ENCODE peak calls at places on chromosomes 1 and 21, in six cellular contexts. L is neural progenitor cell, Z is GM23248, A is HCT116, G is endothelial cell of umbilical vein, Y is PC-9. U is an unnamed sample.

GRCh38 chr1:111833334-111833733 is 77.6 kb downstream of the DDX20 start:
- DNase-seq in A (no peak), Y (no peak), L (peak), G (no peak), Z (peak), U (peak)

GRCh38 chr1:113153116-113153803 is 80.3 kb downstream of the LRIG2 start:
- DNase-seq in Y (no peak), L (no peak), A (no peak), G (no peak), Z (peak), U (no peak)

GRCh38 chr1:24704411-24705259 is 40.6 kb upstream of the CLIC4 start:
- DNase-seq in L (peak), G (peak), A (no peak), Y (no peak), Z (peak), U (no peak)

GRCh38 chr1:30034627-30035521 is 688.5 kb downstream of the MATN1 start:
- DNase-seq in Y (no peak), G (no peak), Z (peak), A (no peak), L (no peak), U (no peak)

GRCh38 chr1:10211805-10212405 is 1.5 kb downstream of the KIF1B start:
- DNase-seq in L (no peak), Z (no peak), A (no peak), G (no peak), Y (no peak), U (no peak)

GRCh38 chr1:208043690-208044089 is 132.8 kb upstream of the CD34 start:
- DNase-seq in Z (no peak), G (no peak), A (no peak), L (no peak), Y (no peak), U (no peak)

GRCh38 chr21:31713973-31714740 is 17.8 kb downstream of the SCAF4 start:
- DNase-seq in L (no peak), Y (no peak), Z (peak), A (no peak), G (no peak), U (no peak)

GRCh38 chr1:153032677-153033308 is 1.8 kb downstream of the SPRR1B start:
- DNase-seq in A (peak), Y (peak), L (peak), Z (peak), G (peak), U (no peak)

GRCh38 chr1:15575549-15576150 is 9.2 kb downstream of the AGMAT start:
- DNase-seq in L (no peak), G (no peak), Z (no peak), A (no peak), Y (no peak), U (no peak)

DNA sequence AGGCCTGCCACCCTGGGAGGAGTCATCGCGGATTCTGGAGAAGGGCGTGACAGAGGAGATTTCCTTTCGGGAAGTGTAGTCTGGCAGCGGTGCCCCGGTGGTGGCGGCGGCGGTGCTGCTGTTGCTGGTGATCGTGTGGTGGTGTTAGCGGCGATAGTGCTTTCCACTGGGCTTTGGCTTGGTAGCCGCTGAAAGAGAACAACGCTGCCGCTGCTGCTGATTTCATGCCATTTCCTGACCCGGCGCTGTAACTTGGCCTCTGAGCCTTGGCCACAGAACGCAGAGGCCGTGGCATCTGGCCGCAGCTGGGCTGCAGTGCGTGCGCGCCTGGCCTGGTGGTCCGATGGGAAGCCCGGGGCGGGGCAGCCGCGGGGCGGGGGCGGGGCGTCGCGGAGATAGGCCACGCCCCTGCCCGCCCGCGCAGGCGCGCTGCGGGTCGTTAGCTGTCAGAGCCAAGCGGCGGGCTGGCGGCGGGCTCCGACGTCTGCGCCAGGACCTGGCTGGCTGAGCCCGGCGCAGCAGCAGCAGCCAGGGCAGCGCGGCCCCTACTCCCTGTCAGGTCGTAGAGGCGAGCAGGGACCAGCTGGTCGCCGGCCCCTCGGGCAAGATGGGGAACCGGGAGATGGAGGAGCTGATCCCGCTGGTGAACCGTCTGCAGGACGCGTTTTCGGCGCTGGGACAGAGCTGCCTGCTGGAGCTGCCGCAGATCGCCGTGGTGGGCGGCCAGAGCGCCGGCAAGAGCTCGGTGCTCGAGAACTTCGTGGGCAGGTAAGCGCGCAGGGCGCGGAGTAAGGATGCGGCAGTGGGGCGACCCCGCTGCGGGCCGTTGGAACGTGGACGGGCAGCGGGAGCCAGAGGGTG is at the start of gene DNM3:
- DNase-seq in A (peak), G (peak), L (peak), Y (no peak), Z (peak), U (no peak)
- TF ChIP-seq EZH2 in A (no peak), G (no peak), L (peak), Y (no peak), Z (no peak), U (no peak)

GRCh38 chr1:32082022-32082421 is 9.3 kb downstream of the TMEM39B start:
- DNase-seq in Z (no peak), G (no peak), Y (no peak), A (no peak), L (no peak), U (no peak)
- TF ChIP-seq EZH2 in Z (no peak), G (no peak), Y (no peak), A (no peak), L (no peak), U (no peak)

DNA sequence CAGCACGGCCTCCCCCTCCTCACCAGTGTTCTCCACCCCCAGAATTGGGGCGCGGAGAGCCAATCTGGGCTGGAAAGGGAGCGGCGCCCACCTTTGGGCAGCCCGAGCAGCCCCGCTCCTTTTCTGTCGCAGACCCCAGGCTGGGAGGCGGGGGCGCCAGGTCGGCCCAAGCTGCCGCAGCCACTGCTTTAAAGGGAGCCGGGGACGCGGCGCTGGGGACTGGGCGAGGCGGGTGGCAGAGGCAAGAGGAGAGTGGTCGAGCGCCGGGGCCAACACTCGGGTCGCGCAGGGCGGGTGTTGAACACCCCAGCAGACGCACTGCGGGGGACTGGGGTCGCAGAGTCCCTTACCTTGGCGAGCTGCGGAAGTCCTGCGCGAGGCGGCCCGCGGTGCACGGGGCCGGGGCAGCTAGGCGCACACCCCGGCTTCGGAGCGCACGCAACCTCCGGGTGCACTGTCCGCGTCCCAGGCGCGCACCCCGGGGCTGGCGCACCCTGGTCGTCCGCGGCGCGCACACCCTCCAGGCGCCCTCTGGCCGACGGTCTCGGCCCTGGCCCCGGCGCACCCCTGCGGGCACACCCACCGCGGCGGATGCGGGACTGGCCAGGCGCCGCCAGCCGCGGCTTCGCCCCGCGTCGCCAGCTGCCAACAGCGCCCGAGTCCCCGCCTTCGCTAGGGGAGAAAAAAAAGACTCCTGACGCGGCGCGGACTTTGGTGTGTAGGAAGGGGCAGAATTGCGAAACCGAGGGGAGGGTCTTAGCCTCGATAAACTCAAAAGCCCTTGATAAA is at the start of gene KANK4:
- DNase-seq in G (no peak), Z (peak), L (peak), A (no peak), Y (no peak), U (no peak)
- TF ChIP-seq EZH2 in G (no peak), Z (no peak), L (peak), A (no peak), Y (no peak), U (no peak)

DNA sequence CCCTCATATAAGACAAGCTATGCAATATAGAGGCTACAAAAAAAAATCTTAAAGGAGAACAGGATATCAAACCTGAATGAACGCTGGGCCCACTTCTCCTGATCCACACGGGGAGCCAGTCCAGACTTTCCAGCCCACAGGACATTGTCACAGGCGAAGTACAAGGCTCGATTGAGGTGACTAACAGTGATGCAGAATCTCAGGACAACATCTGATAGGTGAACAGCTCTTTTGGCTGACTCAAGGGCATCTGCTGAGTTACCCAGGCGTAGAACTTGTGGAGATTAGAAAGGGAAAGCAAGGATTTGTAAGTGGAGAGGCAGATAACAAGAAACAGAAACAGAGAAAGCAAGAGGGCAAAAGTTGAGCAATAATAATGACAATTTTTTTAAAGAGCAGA is 1.8 kb downstream of the PEX11B start:
- DNase-seq in L (no peak), G (no peak), A (no peak), Z (peak), Y (no peak), U (no peak)
- TF ChIP-seq EZH2 in L (no peak), G (no peak), A (no peak), Z (no peak), Y (no peak), U (no peak)

DNA sequence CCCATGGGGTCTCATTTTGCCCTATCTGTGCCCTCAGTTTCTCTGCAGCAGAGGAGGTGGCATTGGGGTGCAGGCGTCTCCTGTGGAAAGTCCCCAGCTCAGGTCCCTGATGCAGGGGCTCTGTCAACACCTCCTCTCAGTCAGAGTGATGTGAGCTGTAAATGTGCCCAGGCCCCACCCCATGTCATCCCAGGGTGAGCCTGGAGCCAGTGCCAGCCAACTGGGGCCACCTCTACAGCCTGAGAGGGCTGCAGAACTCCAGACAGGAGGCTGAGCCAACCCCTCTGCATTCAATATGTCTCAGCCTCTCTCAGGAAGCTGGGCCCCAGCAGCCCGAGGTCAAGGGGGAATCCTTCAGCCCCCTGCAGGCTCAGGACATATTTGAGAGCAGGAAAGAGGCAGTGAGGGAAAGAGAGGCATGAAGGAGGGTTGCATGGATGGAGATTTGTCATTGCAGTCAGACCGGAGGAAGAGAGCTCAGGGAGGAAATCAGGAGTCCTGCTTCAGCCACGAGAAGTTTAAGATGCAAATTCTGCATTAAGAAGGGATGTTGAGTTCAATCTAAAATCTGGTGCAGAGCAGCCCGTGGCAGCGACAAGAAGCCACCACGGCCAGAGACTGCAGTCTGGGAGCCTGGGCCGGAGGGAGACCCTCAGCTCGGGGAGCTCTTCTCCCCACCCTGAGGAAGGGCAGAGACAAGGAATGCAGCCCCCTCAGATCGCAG is 288.2 kb upstream of the VAMP3 start:
- DNase-seq in L (no peak), G (no peak), Y (no peak), Z (no peak), A (no peak), U (no peak)
- TF ChIP-seq EZH2 in L (no peak), G (no peak), Y (no peak), Z (no peak), A (no peak), U (no peak)

GRCh38 chr1:100736766-100737165 is 17.2 kb downstream of the VCAM1 start:
- DNase-seq in G (peak), A (no peak), L (no peak), Z (peak), Y (no peak), U (no peak)

GRCh38 chr1:100736324-100736723 is 16.8 kb downstream of the VCAM1 start:
- DNase-seq in A (no peak), Y (no peak), Z (peak), L (no peak), G (peak), U (no peak)

GRCh38 chr1:100734716-100735115 is 15.2 kb downstream of the VCAM1 start:
- DNase-seq in L (no peak), Y (no peak), A (no peak), G (peak), Z (peak), U (no peak)

GRCh38 chr1:100731758-100732157 is 12.2 kb downstream of the VCAM1 start:
- DNase-seq in A (no peak), Z (no peak), Y (no peak), G (no peak), L (no peak), U (no peak)

GRCh38 chr1:100735244-100735643 is 15.7 kb downstream of the VCAM1 start:
- DNase-seq in Z (peak), G (no peak), L (peak), Y (no peak), A (no peak), U (no peak)
- TF ChIP-seq EZH2 in Z (no peak), G (no peak), L (no peak), Y (no peak), A (no peak), U (no peak)

GRCh38 chr1:168257397-168257796 is 23.3 kb upstream of the TBX19 start:
- DNase-seq in A (no peak), L (no peak), Y (no peak), G (no peak), Z (no peak), U (no peak)
- TF ChIP-seq EZH2 in A (no peak), L (no peak), Y (no peak), G (no peak), Z (no peak), U (no peak)

DNA sequence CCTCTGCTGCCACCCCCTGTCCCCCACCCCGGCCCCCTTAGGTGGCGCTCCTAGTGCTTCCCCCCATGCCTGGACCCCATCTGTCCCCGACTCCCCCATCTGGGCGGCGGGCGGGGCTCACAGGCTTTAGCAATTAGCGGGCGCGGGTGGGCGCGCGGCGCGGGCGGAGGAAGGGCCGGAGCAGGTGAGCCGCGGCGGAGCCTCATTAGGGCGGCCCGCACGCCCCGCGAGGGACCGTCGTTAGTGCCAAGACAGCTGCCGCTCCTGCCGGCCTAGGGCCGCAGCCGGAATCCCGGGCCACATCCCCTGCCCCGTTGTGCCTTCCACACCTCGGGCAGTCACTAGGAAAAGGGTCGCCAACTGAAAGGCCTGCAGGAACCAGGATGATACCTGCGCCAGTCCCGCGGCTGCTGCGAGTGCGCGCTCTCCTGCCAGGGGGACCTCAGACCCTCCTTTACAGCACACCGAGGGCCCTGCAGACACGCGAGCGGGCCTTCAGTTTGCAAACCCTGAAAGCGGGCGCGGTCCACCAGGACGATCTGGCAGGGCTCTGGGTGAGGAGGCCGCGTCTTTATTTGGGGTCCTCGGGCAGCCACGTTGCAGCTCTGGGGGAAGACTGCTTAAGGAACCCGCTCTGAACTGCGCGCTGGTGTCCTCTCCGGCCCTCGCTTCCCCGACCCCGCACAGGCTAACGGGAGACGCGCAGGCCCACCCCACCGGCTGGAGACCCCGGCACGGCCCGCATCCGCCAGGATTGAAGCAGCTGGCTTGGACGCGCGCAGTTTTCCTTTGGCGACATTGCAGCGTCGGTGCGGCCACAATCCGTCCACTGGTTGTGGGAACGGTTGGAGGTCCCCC is 7.6 kb downstream of the OLIG2 start:
- DNase-seq in G (no peak), A (no peak), L (peak), Z (no peak), Y (no peak), U (no peak)
- TF ChIP-seq EZH2 in G (peak), A (no peak), L (peak), Z (peak), Y (no peak), U (no peak)

GRCh38 chr1:148160421-148161251 is 8.6 kb upstream of the NBPF11 start:
- DNase-seq in A (no peak), Z (peak), L (no peak), G (peak), Y (no peak), U (no peak)
- TF ChIP-seq EZH2 in A (no peak), Z (no peak), L (no peak), G (peak), Y (no peak), U (no peak)

U was measured in DND-41.